ENCODE peak calls at places on chromosome 17, in eight cellular contexts. B, K, O, R, Y, P, W and M are unnamed samples.

GRCh38 chr17:47844814-47845453 is 3.9 kb upstream of the SCRN2 start:
- DNase-seq in B (no peak), K (no peak), O (peak; percentile 65), R (no peak), W (no peak), P (no peak), Y (no peak), M (no peak)

GRCh38 chr17:47789611-47790520 is 31.7 kb downstream of the OSBPL7 start:
- DNase-seq in W (peak; percentile 90), B (peak; percentile 27), Y (no peak), R (peak; percentile 38), P (peak; percentile 61), O (peak; percentile 59), K (peak; percentile 65), M (peak; percentile 65)

GRCh38 chr17:48973806-48974205 is 5.4 kb upstream of the GIP start:
- DNase-seq in P (no peak), W (no peak), O (no peak), B (no peak), K (no peak), R (no peak), Y (no peak), M (no peak)

GRCh38 chr17:58335061-58335731 is 6.6 kb upstream of the TSPOAP1 start:
- DNase-seq in P (no peak), W (no peak), O (no peak), Y (no peak), K (peak; percentile 67), B (peak; percentile 83), R (no peak), M (no peak)

GRCh38 chr17:50026046-50026675 is 29.7 kb upstream of the ITGA3 start:
- DNase-seq in O (no peak), K (no peak), Y (no peak), R (no peak), B (no peak), W (no peak), P (no peak), M (no peak)

GRCh38 chr17:1365445-1366039 is 34.5 kb downstream of the YWHAE start:
- DNase-seq in Y (peak; percentile 42), K (peak; percentile 61), B (peak; percentile 85), P (peak; percentile 61), W (no peak), R (peak; percentile 68), O (peak; percentile 90), M (peak; percentile 56)

GRCh38 chr17:16877102-16877501 is 94.8 kb downstream of the TNFRSF13B start:
- DNase-seq in B (no peak), Y (no peak), K (no peak), O (no peak), P (no peak), R (peak; percentile 3), W (no peak), M (no peak)

GRCh38 chr17:77144227-77144626 is 3.5 kb downstream of the SEC14L1 start:
- DNase-seq in K (no peak), W (no peak), Y (no peak), B (peak; percentile 67), O (no peak), P (no peak), R (no peak), M (no peak)

GRCh38 chr17:65797809-65798208 is 236.4 kb upstream of the AXIN2 start:
- DNase-seq in K (no peak), O (peak; percentile 23), R (no peak), W (no peak), P (no peak), B (peak; percentile 21), Y (no peak), M (peak; percentile 30)

GRCh38 chr17:64496348-64496785 is 487 bp downstream of the POLG2 start:
- DNase-seq in R (no peak), Y (no peak), K (no peak), O (peak; percentile 25), B (no peak), W (no peak), P (no peak), M (no peak)

GRCh38 chr17:32487460-32488176 is 825 bp downstream of the CDK5R1 start:
- DNase-seq in O (no peak), R (no peak), P (no peak), Y (no peak), B (peak; percentile 54), W (no peak), K (no peak), M (no peak)
- TF ChIP-seq CTCF in O (peak; percentile 9), R (no peak), P (no peak), Y (no peak), B (no peak), W (no peak), K (no peak), M (no peak)

DNA sequence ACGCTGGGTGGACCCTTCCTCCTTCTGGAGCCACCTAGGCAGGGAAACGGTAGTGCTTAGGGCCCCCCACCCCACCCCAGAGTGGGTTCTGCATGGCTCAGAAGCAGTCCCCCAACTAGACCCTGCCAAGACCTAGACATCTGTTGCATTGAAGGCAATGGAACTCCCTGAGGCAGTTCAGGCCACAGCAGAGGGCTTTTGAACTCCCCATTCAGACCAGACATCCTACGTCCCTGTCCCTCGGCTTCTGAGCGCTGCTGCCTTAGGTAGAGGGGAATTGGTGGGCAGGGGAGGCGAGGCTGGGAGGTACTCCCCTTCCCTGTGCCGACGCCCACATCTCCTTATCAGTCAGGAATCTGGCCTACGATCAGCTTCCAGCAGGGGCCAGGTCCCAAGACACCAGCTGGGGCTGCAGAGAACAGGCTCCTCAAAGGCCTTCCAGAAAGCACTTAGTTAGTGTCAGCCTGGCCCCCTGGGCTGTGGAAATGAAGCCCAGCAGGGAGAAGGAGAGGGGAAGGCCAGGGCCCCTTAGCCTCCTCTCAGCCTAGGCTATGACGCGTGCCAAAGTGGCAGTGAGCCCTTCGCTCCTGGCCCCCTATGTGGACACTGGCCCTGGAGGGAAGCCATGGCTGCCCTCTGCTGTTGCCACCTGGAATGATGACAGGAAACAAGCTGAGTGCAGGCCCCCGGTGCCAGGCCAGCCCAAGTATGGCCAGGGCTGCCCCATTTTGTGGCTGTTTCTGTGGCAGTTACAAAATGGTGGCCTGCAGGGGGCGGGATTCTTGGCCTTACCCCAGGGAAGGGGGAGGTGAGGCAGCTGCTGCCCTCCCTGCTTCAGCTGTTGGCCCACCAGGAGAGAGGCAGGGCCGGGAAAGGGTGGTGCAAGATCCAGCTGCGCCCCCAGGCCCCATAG is 11.1 kb downstream of the TBX4 start:
- DNase-seq in W (no peak), Y (no peak), K (no peak), R (no peak), B (no peak), O (no peak), P (no peak), M (no peak)
- TF ChIP-seq CTCF in W (no peak), Y (peak; percentile 25), K (no peak), R (peak; percentile 26), B (no peak), O (peak; percentile 42), P (no peak), M (no peak)

GRCh38 chr17:9532715-9533114 is 42.9 kb downstream of the STX8 start:
- DNase-seq in K (no peak), W (no peak), B (no peak), P (no peak), R (no peak), Y (no peak), O (no peak), M (no peak)

GRCh38 chr17:9531080-9531479 is 44.5 kb downstream of the STX8 start:
- DNase-seq in Y (no peak), K (no peak), R (no peak), O (peak; percentile 16), P (no peak), B (no peak), W (no peak), M (no peak)

DNA sequence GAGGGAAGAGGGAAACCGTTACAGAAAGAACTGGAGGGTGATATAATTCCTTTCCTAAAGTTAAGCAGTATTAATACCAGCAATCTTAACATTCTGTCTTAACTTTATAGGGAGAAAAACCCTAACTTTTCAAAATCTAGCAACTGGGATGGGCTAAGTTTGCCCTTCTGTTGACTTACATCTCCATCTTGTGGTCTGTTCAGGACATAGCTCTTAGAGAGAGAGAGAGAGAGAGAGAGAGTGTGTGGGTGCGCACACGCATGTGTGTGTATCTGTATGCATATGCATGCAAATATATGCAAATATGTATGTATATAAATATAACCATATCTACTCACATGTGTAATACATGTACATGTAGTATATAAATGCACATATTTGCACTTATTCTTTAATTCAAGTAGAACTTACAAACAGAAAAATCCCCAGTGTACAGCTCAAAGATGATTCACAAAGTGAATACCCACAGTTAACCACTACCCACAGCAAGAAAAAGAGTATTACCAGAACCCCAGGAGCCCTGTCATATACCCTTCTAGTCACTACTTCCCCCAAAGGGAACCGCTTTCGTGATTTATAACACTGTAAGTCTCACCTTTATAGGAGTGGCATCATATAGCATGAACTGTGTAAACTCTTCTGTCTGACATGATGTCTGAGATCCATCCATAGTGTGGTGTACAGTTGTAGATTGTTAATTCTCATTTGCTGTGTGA is 46.4 kb downstream of the STX8 start:
- DNase-seq in K (no peak), W (no peak), O (peak; percentile 69), Y (no peak), R (peak; percentile 22), P (no peak), B (peak; percentile 43), M (no peak)
- TF ChIP-seq CTCF in K (peak; percentile 44), W (peak; percentile 51), O (peak; percentile 77), Y (peak; percentile 67), R (peak; percentile 60), P (peak; percentile 35), B (peak; percentile 45), M (peak; percentile 13)

GRCh38 chr17:35142467-35142796 is 329 bp upstream of the NLE1 start:
- DNase-seq in O (no peak), B (no peak), K (no peak), W (no peak), R (no peak), Y (no peak), P (no peak), M (no peak)
- TF ChIP-seq CTCF in O (no peak), B (no peak), K (peak; percentile 21), W (no peak), R (no peak), Y (no peak), P (no peak), M (peak; percentile 40)

GRCh38 chr17:27381007-27381501 is 75.2 kb upstream of the KSR1 start:
- DNase-seq in B (peak; percentile 91), P (peak; percentile 62), Y (no peak), R (no peak), K (peak; percentile 61), O (peak; percentile 66), W (no peak), M (peak; percentile 85)
- TF ChIP-seq CTCF in B (peak; percentile 100), P (peak; percentile 59), Y (peak; percentile 69), R (peak; percentile 61), K (peak; percentile 94), O (peak; percentile 95), W (peak; percentile 77), M (peak; percentile 94)

DNA sequence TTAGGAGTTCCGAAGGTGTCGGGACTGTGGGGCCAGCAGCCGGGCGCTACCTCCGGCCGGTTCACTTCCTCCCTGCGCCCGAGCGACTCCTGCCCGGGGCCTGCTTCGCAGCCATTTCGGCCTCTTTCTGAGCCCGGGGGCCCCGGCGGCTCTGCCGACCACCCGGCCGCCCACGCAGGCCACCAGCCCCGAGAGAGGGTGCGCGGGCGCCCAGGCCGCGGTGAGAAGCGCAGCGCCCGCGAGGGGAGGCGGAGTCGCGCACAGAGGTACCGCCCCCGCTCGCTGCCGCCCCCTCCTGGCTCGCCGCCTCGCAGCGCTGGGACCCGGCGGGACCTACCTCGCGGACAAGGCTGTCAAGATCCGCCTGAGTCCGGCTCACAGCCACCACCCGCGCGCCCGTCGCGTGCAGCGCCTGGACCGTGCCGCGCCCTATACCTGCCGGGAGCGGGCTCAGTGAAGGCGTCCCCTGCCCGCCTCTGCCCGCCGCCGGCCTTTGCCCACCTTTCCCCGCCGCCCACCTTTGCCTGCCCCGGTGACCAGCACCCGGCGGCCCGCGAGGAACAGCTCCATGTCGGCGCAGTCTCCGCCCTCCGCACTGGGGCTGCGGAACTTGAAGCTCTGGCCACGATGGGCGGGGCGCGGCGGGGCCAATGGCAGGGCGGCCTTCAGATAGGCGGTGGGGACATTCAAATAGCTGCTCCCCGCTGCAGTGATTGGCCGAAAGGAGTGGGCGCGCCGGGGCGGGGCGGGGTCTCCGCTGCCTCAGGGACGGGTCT is at the start of gene DCXR:
- DNase-seq in W (peak; percentile 99), Y (peak; percentile 48), R (peak; percentile 93), B (peak; percentile 98), K (peak; percentile 95), O (peak; percentile 97), P (peak; percentile 97), M (peak; percentile 96)
- TF ChIP-seq CTCF in W (peak; percentile 84), Y (peak; percentile 62), R (peak; percentile 64), B (peak; percentile 95), K (peak; percentile 42), O (peak; percentile 53), P (peak; percentile 90), M (peak; percentile 75)